ENCODE peak calls at places on chromosome 11, in nine cellular contexts. D, R, T, B, E, I, Y, L and N are unnamed samples.

GRCh38 chr11:36672815-36673450 is 74.9 kb upstream of the RAG2 start:
- DNase-seq in T (no peak), L (no peak), E (no peak), B (peak), D (no peak), I (peak), Y (no peak), R (peak), N (peak)

GRCh38 chr11:66280428-66280827 is 2.5 kb downstream of the CNIH2 start:
- DNase-seq in T (no peak), E (no peak), B (no peak), D (no peak), L (no peak), R (no peak), Y (no peak), I (no peak), N (no peak)

GRCh38 chr11:67006029-67006884 is 16.7 kb upstream of the SYT12 start:
- DNase-seq in T (no peak), Y (peak), I (peak), R (peak), D (peak), B (no peak), L (no peak), E (no peak), N (peak)

GRCh38 chr11:134951305-134951700 is 539.3 kb upstream of the B3GAT1 start:
- DNase-seq in R (no peak), I (peak), B (peak), T (no peak), E (no peak), D (no peak), Y (no peak), L (no peak), N (no peak)

GRCh38 chr11:70241709-70242108 is 28.8 kb upstream of the PPFIA1 start:
- DNase-seq in R (no peak), Y (peak), T (no peak), B (no peak), I (no peak), D (no peak), L (no peak), E (no peak), N (no peak)

GRCh38 chr11:109350091-109350490 is 71.9 kb upstream of the C11orf87 start:
- DNase-seq in T (no peak), R (no peak), I (no peak), B (no peak), L (no peak), Y (no peak), D (no peak), E (no peak), N (no peak)

GRCh38 chr11:127458561-127458960 is 458.0 kb upstream of the KIRREL3 start:
- DNase-seq in L (no peak), R (peak), I (no peak), E (no peak), T (no peak), B (no peak), D (peak), Y (no peak), N (peak)

GRCh38 chr11:128336203-128336602 is 251.2 kb downstream of the ETS1 start:
- DNase-seq in L (no peak), D (peak), B (no peak), T (no peak), E (no peak), I (peak), R (no peak), Y (peak), N (no peak)

GRCh38 chr11:29260939-29261705 is 755.7 kb downstream of the KCNA4 start:
- DNase-seq in R (no peak), D (no peak), Y (no peak), L (no peak), E (no peak), B (no peak), I (peak), T (no peak), N (no peak)

GRCh38 chr11:121800704-121801516 is 315.1 kb downstream of the BLID start:
- DNase-seq in T (no peak), B (peak), R (no peak), L (peak), E (no peak), Y (no peak), I (no peak), D (peak), N (no peak)

GRCh38 chr11:518463-519202 is 11.6 kb upstream of the RNH1 start:
- DNase-seq in I (peak), B (peak), D (peak), Y (peak), E (peak), R (no peak), L (peak), T (peak), N (peak)

GRCh38 chr11:8038393-8038792 is 42.6 kb upstream of the TUB start:
- DNase-seq in Y (no peak), L (peak), E (no peak), D (no peak), I (no peak), R (peak), B (no peak), T (no peak), N (no peak)

GRCh38 chr11:35141538-35141937 is 2.6 kb downstream of the CD44 start:
- DNase-seq in D (no peak), B (no peak), L (no peak), Y (peak), T (no peak), E (no peak), I (no peak), R (no peak), N (no peak)